ENCODE peak calls at places on chromosomes 2 and 18, in four cellular contexts. B is K562, E is H1, O is GM12878. C is an unnamed sample.

GRCh38 chr2:73685770-73686438 is 43.7 kb upstream of the NAT8 start:
- DNase-seq in E (no peak), B (no peak), O (no peak), C (no peak)

GRCh38 chr2:54666741-54667639 is 56.5 kb upstream of the EML6 start:
- DNase-seq in E (no peak), O (no peak), B (no peak), C (peak)

GRCh38 chr18:8097942-8098341 is 511.3 kb upstream of the RAB12 start:
- DNase-seq in O (no peak), E (no peak), B (no peak), C (no peak)

GRCh38 chr18:48193521-48194251 is 215.5 kb downstream of the ZBTB7C start:
- DNase-seq in O (no peak), B (no peak), E (peak), C (no peak)

GRCh38 chr2:42959148-42959992 is 167.0 kb upstream of the HAAO start:
- DNase-seq in O (no peak), E (no peak), B (no peak), C (peak)

GRCh38 chr2:24456610-24457556 is 34.2 kb upstream of the NCOA1 start:
- DNase-seq in E (no peak), O (no peak), B (peak), C (peak)

GRCh38 chr2:58137221-58137620 is 90.6 kb downstream of the VRK2 start:
- DNase-seq in E (no peak), O (no peak), B (no peak), C (peak)

GRCh38 chr18:28181616-28182015 is 4.7 kb upstream of the CDH2 start:
- DNase-seq in O (no peak), E (no peak), B (no peak), C (no peak)

GRCh38 chr18:61742555-61743429 is 150.0 kb downstream of the RNF152 start:
- DNase-seq in B (no peak), E (no peak), O (no peak), C (no peak)

GRCh38 chr2:159131267-159131790 is 155.2 kb downstream of the WDSUB1 start:
- DNase-seq in E (no peak), O (no peak), B (no peak), C (no peak)

GRCh38 chr2:68302281-68302680 is 17.5 kb downstream of the CNRIP1 start:
- DNase-seq in B (no peak), O (no peak), E (no peak), C (peak)

GRCh38 chr2:168934826-168935225 is 33.7 kb downstream of the G6PC2 start:
- DNase-seq in B (no peak), O (no peak), E (no peak), C (no peak)

GRCh38 chr2:96353032-96353561 is 17.5 kb downstream of the NCAPH start:
- DNase-seq in E (no peak), B (peak), O (no peak), C (no peak)

GRCh38 chr2:232876071-232876977 is 6.3 kb downstream of the SNORC start:
- DNase-seq in E (peak), B (no peak), O (no peak), C (no peak)

GRCh38 chr2:166118180-166118579 is 9.6 kb downstream of the SCN1A start:
- DNase-seq in B (no peak), E (no peak), O (no peak), C (no peak)

GRCh38 chr18:57210101-57210661 is 63.3 kb downstream of the BOD1L2 start:
- DNase-seq in O (no peak), E (peak), B (peak), C (peak)

GRCh38 chr2:237695201-237695780 is 67.9 kb downstream of the LRRFIP1 start:
- DNase-seq in B (no peak), E (no peak), O (peak), C (peak)
- TF ChIP-seq POLR2A in B (no peak), E (no peak), O (no peak), C (peak)

GRCh38 chr2:26237868-26238267 is 6.6 kb downstream of the HADHA start:
- DNase-seq in E (no peak), B (no peak), O (no peak), C (no peak)

GRCh38 chr2:26229595-26229994 is 14.8 kb downstream of the HADHA start:
- DNase-seq in B (no peak), E (no peak), O (no peak), C (no peak)

GRCh38 chr2:26230806-26231205 is 13.6 kb downstream of the HADHA start:
- DNase-seq in B (no peak), O (no peak), E (no peak), C (no peak)

GRCh38 chr2:26238301-26238958 is 6.0 kb downstream of the HADHA start:
- DNase-seq in B (no peak), O (no peak), E (no peak), C (peak)

DNA sequence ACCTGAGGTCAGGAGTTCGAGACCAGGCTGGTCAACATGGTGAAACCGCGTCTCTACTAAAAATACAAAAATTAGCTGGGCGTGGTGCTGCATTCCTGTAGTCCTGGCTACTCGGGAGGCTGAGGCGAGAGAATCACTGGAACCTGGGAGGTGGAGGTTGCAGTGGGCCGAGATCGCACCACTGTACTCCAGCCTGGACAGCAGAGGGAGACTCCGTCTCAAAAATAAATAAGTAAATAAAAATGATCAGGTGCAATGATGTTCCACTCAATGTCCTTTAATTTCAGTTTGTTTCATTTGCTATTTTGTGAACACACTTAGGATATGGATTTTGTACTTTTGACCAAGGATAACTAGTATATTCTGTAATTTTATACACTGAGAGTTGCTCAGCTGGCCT is 9.3 kb downstream of the HADHA start:
- DNase-seq in E (no peak), O (no peak), B (no peak), C (no peak)
- TF ChIP-seq CHD1 in E (no peak), O (no peak), B (no peak), C (no peak)

DNA sequence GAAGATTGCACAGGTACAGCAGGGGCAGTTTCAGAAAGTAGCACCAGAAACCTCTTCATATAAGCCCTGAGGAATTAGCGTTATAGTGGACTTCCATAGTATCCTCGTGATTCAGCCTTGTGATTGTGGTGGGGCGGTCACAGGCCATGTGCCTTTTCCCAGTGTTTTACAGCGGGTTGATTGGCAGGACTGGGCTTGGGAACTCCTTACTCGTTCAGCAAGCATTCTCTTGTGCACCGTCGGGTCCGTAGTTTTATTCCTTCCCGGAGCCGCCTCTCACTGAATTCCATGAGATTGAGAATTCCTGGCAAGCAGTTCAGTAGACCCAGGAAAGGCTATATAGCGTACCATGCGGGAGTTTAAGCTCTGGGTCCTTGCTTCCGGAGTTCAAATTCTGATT is 5.2 kb downstream of the COPS8 start:
- DNase-seq in O (no peak), B (no peak), E (no peak), C (peak)
- TF ChIP-seq RAD21 in O (no peak), B (no peak), E (no peak), C (no peak)

DNA sequence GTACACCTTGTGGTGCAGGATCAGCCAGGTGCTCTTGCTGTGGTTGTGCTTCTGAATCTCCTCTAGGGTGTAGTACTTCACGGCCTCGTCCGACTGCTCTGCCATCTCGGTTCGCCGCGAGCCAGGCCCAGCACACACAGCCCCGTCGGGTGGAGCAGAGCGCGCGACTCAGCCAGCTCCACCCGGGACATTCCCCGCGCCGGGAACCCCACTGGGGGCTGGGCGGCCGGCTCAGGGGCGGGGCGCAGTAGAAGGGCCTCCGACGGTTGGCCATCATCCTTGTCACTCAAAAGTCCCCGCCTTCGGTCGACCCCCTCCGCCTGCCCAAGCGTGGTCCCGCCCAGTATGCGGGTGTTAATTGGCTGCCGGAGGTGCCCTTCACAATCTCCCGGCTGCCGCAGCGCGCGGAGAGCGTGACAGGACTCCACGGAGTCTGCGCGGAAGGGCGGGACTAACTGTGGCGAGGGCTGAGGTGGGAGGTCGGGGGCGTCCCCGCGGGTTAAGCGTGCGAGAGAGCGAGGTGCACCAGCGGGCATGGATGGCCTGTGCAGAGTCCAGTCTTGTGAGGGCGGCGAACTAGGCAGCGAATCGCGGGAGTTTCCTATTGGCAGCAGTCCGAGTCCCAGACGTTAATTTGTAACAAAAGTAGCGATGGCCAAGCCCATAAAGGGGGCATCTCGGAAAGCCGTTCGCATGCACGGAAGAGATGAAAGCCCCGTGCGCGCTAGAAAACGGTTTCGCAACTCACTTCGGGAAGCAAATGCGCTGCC is at the start of gene CYB5A:
- DNase-seq in B (peak), E (peak), O (peak), C (peak)
- TF ChIP-seq POLR2A in B (no peak), E (no peak), O (peak), C (no peak)

DNA sequence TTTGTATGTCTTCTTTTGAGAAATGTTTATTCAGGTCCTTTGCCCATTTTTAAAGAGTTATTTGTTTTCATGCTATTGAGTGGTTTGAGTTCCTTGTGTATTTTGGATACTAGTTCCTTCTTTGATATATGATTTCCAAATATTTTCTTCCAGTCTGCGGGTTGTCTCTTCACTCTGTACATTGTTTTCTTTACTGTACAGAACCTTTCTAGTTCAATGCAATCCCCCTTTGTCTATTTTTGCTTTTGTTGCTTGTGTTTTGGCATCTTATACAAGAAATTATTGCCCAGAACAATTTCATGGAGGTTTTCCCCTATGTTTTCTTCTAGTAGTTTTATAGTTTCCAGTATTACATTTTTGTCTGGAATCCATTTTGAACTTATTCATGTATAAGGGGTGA is 62.5 kb upstream of the ACVR1C start:
- DNase-seq in E (no peak), B (no peak), O (no peak), C (no peak)
- TF ChIP-seq CHD1 in E (no peak), B (no peak), O (no peak), C (no peak)